ENCODE peak calls at places on chromosomes 2 and 18, in five cellular contexts. One of them, this sample, is unnamed.

GRCh38 chr18:51437280-51438271 is 240.1 kb upstream of the MEX3C start:
- DNase-seq in omental fat pad: no peak
- DNase-seq in fibroblast of lung: no peak
- DNase-seq in right atrium auricular region: no peak
- DNase-seq in Calu3: peak; percentile 30
- DNase-seq in this sample: no peak

GRCh38 chr2:172931256-172931894 is 144.3 kb upstream of the MAP3K20 start:
- DNase-seq in omental fat pad: no peak
- DNase-seq in fibroblast of lung: peak; percentile 88
- DNase-seq in right atrium auricular region: no peak
- DNase-seq in Calu3: no peak
- DNase-seq in this sample: no peak

GRCh38 chr2:197215988-197216979 is 94.3 kb downstream of the ANKRD44 start:
- DNase-seq in omental fat pad: no peak
- DNase-seq in fibroblast of lung: peak; percentile 42
- DNase-seq in right atrium auricular region: no peak
- DNase-seq in Calu3: no peak
- DNase-seq in this sample: no peak

GRCh38 chr2:120758181-120759048 is 22.7 kb downstream of the GLI2 start:
- DNase-seq in omental fat pad: peak; percentile 21
- DNase-seq in fibroblast of lung: peak; percentile 91
- DNase-seq in right atrium auricular region: no peak
- DNase-seq in Calu3: no peak
- DNase-seq in this sample: no peak

GRCh38 chr2:64888591-64889309 is 100.4 kb upstream of the SLC1A4 start:
- DNase-seq in omental fat pad: no peak
- DNase-seq in fibroblast of lung: peak; percentile 63
- DNase-seq in right atrium auricular region: no peak
- DNase-seq in Calu3: peak; percentile 34
- DNase-seq in this sample: no peak

GRCh38 chr18:79348066-79348465 is 47.7 kb upstream of the NFATC1 start:
- DNase-seq in omental fat pad: no peak
- DNase-seq in fibroblast of lung: peak; percentile 43
- DNase-seq in right atrium auricular region: no peak
- DNase-seq in Calu3: no peak
- DNase-seq in this sample: no peak

GRCh38 chr2:46775722-46776121 is 139.9 kb downstream of the MCFD2 start:
- DNase-seq in omental fat pad: no peak
- DNase-seq in fibroblast of lung: no peak
- DNase-seq in right atrium auricular region: no peak
- DNase-seq in Calu3: no peak
- DNase-seq in this sample: no peak

GRCh38 chr2:75525434-75526308 is 35.1 kb downstream of the EVA1A start:
- DNase-seq in omental fat pad: no peak
- DNase-seq in fibroblast of lung: peak; percentile 61
- DNase-seq in right atrium auricular region: no peak
- DNase-seq in Calu3: no peak
- DNase-seq in this sample: no peak

GRCh38 chr2:236748385-236748784 is 178.8 kb downstream of the ACKR3 start:
- DNase-seq in omental fat pad: no peak
- DNase-seq in fibroblast of lung: no peak
- DNase-seq in right atrium auricular region: peak; percentile 66
- DNase-seq in Calu3: no peak
- DNase-seq in this sample: no peak

GRCh38 chr2:68732533-68732932 is 2.1 kb upstream of the ARHGAP25 start:
- DNase-seq in omental fat pad: no peak
- DNase-seq in fibroblast of lung: no peak
- DNase-seq in right atrium auricular region: no peak
- DNase-seq in Calu3: no peak
- DNase-seq in this sample: no peak

GRCh38 chr2:42510930-42511271 is 17.1 kb upstream of the KCNG3 start:
- DNase-seq in omental fat pad: no peak
- DNase-seq in fibroblast of lung: no peak
- DNase-seq in right atrium auricular region: no peak
- DNase-seq in Calu3: no peak
- DNase-seq in this sample: no peak

GRCh38 chr2:44707945-44708645 is 233.4 kb upstream of the SIX3 start:
- DNase-seq in omental fat pad: no peak
- DNase-seq in fibroblast of lung: no peak
- DNase-seq in right atrium auricular region: no peak
- DNase-seq in Calu3: no peak
- DNase-seq in this sample: no peak

GRCh38 chr2:233435436-233436190 is 81.3 kb downstream of the DGKD start:
- DNase-seq in omental fat pad: peak; percentile 8
- DNase-seq in fibroblast of lung: no peak
- DNase-seq in right atrium auricular region: no peak
- DNase-seq in Calu3: no peak
- DNase-seq in this sample: no peak

GRCh38 chr18:45568017-45568416 is 47.3 kb upstream of the SLC14A2 start:
- DNase-seq in omental fat pad: no peak
- DNase-seq in fibroblast of lung: no peak
- DNase-seq in right atrium auricular region: no peak
- DNase-seq in Calu3: no peak
- DNase-seq in this sample: no peak

GRCh38 chr2:20015482-20016083 is 3.1 kb upstream of the MATN3 start:
- DNase-seq in omental fat pad: no peak
- DNase-seq in fibroblast of lung: peak; percentile 36
- DNase-seq in right atrium auricular region: no peak
- DNase-seq in Calu3: peak; percentile 47
- DNase-seq in this sample: no peak

GRCh38 chr2:141329949-141330348 is 800.9 kb downstream of the LRP1B start:
- DNase-seq in omental fat pad: no peak
- DNase-seq in fibroblast of lung: peak; percentile 38
- DNase-seq in right atrium auricular region: no peak
- DNase-seq in Calu3: no peak
- DNase-seq in this sample: no peak

GRCh38 chr2:162824319-162824718 is 14.2 kb downstream of the KCNH7 start:
- DNase-seq in omental fat pad: no peak
- DNase-seq in fibroblast of lung: no peak
- DNase-seq in right atrium auricular region: no peak
- DNase-seq in Calu3: no peak
- DNase-seq in this sample: no peak

GRCh38 chr18:63951302-63951705 is 2.2 kb downstream of the HMSD start:
- DNase-seq in omental fat pad: no peak
- DNase-seq in fibroblast of lung: peak; percentile 35
- DNase-seq in right atrium auricular region: no peak
- DNase-seq in Calu3: no peak
- DNase-seq in this sample: no peak

DNA sequence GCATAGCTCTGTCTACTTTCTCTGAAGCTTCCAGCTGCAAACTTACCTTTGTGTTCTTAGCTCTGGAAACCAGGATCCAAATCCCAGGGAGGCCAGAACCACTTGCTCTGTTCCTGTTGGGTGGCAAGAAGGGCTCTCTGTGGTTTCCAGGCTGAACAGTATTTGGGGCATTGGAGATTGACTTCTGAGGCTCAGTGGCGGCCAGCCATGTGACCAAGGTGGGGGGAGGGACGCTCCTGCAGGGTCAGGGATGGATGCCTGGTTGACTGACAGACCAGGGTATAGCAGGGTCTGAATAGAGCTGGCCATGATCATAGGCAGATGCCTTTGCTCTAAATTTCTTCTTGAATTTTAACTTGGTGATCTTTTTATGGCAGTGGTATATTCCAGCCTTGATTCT is 15.1 kb downstream of the SLC4A5 start:
- DNase-seq in omental fat pad: no peak
- DNase-seq in fibroblast of lung: no peak
- DNase-seq in right atrium auricular region: no peak
- DNase-seq in Calu3: no peak
- DNase-seq in this sample: no peak
- TF ChIP-seq CTCF in omental fat pad: no peak
- TF ChIP-seq CTCF in fibroblast of lung: no peak
- TF ChIP-seq CTCF in right atrium auricular region: no peak
- TF ChIP-seq CTCF in Calu3: no peak
- TF ChIP-seq CTCF in this sample: no peak

GRCh38 chr2:7089284-7089683 is 172.1 kb downstream of the RNF144A start:
- DNase-seq in omental fat pad: no peak
- DNase-seq in fibroblast of lung: no peak
- DNase-seq in right atrium auricular region: no peak
- DNase-seq in Calu3: no peak
- DNase-seq in this sample: no peak

GRCh38 chr2:7084601-7085000 is 167.4 kb downstream of the RNF144A start:
- DNase-seq in omental fat pad: no peak
- DNase-seq in fibroblast of lung: peak; percentile 35
- DNase-seq in right atrium auricular region: no peak
- DNase-seq in Calu3: no peak
- DNase-seq in this sample: no peak

GRCh38 chr2:7083580-7084509 is 166.6 kb downstream of the RNF144A start:
- DNase-seq in omental fat pad: no peak
- DNase-seq in fibroblast of lung: peak; percentile 18
- DNase-seq in right atrium auricular region: no peak
- DNase-seq in Calu3: peak; percentile 40
- DNase-seq in this sample: no peak
- TF ChIP-seq CTCF in omental fat pad: no peak
- TF ChIP-seq CTCF in fibroblast of lung: peak; percentile 34
- TF ChIP-seq CTCF in right atrium auricular region: peak; percentile 20
- TF ChIP-seq CTCF in Calu3: peak; percentile 64
- TF ChIP-seq CTCF in this sample: no peak

GRCh38 chr2:199462167-199462976 is 4.6 kb upstream of the SATB2 start:
- DNase-seq in omental fat pad: no peak
- DNase-seq in fibroblast of lung: no peak
- DNase-seq in right atrium auricular region: no peak
- DNase-seq in Calu3: no peak
- DNase-seq in this sample: no peak

GRCh38 chr2:199463708-199464613 is 6.2 kb upstream of the SATB2 start:
- DNase-seq in omental fat pad: no peak
- DNase-seq in fibroblast of lung: no peak
- DNase-seq in right atrium auricular region: no peak
- DNase-seq in Calu3: no peak
- DNase-seq in this sample: no peak

GRCh38 chr2:199461455-199462166 is 3.9 kb upstream of the SATB2 start:
- DNase-seq in omental fat pad: no peak
- DNase-seq in fibroblast of lung: peak; percentile 24
- DNase-seq in right atrium auricular region: no peak
- DNase-seq in Calu3: no peak
- DNase-seq in this sample: no peak

GRCh38 chr2:199464614-199465352 is 7.0 kb upstream of the SATB2 start:
- DNase-seq in omental fat pad: no peak
- DNase-seq in fibroblast of lung: no peak
- DNase-seq in right atrium auricular region: no peak
- DNase-seq in Calu3: no peak
- DNase-seq in this sample: no peak

DNA sequence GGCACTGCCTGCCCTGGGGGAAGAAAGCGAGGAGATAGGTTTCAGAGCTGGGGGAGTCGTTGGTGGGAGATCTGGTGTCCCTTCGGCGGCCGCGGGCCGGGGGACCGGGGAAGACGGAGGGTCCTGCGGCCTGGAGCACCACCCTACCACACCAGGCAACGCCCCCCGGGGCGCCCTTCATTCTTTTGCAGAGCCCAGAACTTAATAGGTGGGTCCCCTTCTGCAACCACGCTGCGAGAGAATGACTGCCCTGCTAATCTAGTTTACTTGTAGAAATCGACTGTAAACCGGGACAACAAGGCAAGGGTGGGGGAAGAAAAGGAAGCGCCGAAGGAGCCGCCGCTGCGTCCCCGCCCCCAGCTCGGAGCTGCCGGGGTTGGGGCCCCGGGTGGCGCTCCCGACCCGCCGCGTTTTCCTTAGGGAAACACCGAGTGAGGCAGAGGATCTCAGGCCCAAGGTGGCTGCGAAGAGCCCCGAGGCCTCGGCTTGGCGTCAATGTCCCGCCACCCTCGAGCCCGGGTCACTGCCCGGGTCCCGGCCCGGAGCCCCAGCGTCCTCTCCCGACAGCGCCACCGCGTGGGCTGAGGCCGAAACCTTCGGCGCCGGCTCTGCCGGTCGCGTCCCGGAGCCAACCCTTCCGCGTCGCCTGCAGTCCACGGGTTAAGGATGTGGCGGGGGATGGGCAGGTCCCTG is 5.4 kb upstream of the SATB2 start:
- DNase-seq in omental fat pad: no peak
- DNase-seq in fibroblast of lung: peak; percentile 51
- DNase-seq in right atrium auricular region: no peak
- DNase-seq in Calu3: peak; percentile 90
- DNase-seq in this sample: peak; percentile 82
- TF ChIP-seq CTCF in omental fat pad: no peak
- TF ChIP-seq CTCF in fibroblast of lung: peak; percentile 73
- TF ChIP-seq CTCF in right atrium auricular region: peak; percentile 80
- TF ChIP-seq CTCF in Calu3: peak; percentile 87
- TF ChIP-seq CTCF in this sample: peak; percentile 85

GRCh38 chr2:17476820-17477219 is 41.4 kb downstream of the RAD51AP2 start:
- DNase-seq in omental fat pad: no peak
- DNase-seq in fibroblast of lung: peak; percentile 3
- DNase-seq in right atrium auricular region: no peak
- DNase-seq in Calu3: no peak
- DNase-seq in this sample: no peak

GRCh38 chr2:17471979-17472378 is 46.3 kb downstream of the RAD51AP2 start:
- DNase-seq in omental fat pad: no peak
- DNase-seq in fibroblast of lung: no peak
- DNase-seq in right atrium auricular region: no peak
- DNase-seq in Calu3: no peak
- DNase-seq in this sample: no peak

GRCh38 chr2:17476060-17476459 is 42.2 kb downstream of the RAD51AP2 start:
- DNase-seq in omental fat pad: no peak
- DNase-seq in fibroblast of lung: peak; percentile 20
- DNase-seq in right atrium auricular region: no peak
- DNase-seq in Calu3: no peak
- DNase-seq in this sample: no peak

GRCh38 chr2:17475285-17475684 is 43.0 kb downstream of the RAD51AP2 start:
- DNase-seq in omental fat pad: no peak
- DNase-seq in fibroblast of lung: peak; percentile 9
- DNase-seq in right atrium auricular region: no peak
- DNase-seq in Calu3: no peak
- DNase-seq in this sample: no peak

DNA sequence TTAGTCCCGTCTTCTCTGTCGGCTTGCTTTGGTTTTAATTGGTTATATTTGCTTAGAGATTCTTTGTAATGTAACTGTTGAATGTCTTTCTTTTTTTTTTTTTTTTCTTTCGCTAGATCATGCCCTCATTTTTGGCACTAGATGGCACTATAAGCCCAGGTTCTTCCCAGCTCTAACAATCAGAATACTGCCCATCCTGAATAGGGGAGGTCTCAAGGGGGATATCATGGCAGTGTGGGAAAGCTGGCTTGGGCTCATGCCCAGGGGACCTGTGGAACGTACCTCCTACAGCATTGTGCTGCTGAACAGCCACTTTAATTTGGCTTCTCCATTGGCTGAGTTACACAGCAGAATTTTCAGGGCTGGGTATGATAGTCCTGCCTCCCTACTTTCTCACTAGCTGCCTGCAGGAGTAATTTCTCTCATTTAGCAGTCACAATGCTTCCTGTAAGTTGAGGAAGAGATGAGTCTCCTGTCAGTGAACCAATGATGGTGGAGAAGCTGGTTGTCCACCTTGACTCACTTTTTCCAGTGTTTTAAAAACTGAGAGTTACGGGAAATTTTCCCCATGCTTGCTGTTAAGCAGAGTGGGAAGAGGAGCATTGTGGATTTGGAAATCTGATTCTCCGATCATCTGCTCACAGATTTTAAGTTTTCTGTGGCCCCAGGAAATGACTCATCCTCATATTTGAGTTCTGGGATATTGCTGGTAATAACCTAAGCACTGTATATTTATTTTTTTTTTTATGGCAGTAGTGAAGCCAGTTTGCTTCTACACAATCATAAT is 47.2 kb downstream of the RAD51AP2 start:
- DNase-seq in omental fat pad: no peak
- DNase-seq in fibroblast of lung: peak; percentile 86
- DNase-seq in right atrium auricular region: no peak
- DNase-seq in Calu3: peak; percentile 1
- DNase-seq in this sample: no peak
- TF ChIP-seq CTCF in omental fat pad: no peak
- TF ChIP-seq CTCF in fibroblast of lung: peak; percentile 34
- TF ChIP-seq CTCF in right atrium auricular region: no peak
- TF ChIP-seq CTCF in Calu3: peak; percentile 48
- TF ChIP-seq CTCF in this sample: no peak